ENCODE peak calls at places on chromosomes 13 and 19, in five cellular contexts. K is A549, G is upper lobe of left lung, F is OCI-LY7, A is breast epithelium. T is an unnamed sample.

GRCh38 chr13:31045621-31046081 is 113.2 kb downstream of the TEX26 start:
- DNase-seq in K (peak; percentile 74), G (peak; percentile 92), F (no peak), A (peak; percentile 61), T (no peak)

GRCh38 chr13:103299079-103299478 is 232.9 kb upstream of the SLC10A2 start:
- DNase-seq in K (no peak), G (no peak), F (no peak), A (no peak), T (no peak)

GRCh38 chr13:73465629-73465974 is 406.8 kb downstream of the KLF5 start:
- DNase-seq in K (peak; percentile 6), G (no peak), F (no peak), A (no peak), T (no peak)

GRCh38 chr19:3250675-3251074 is 26.2 kb downstream of the CELF5 start:
- DNase-seq in K (no peak), G (no peak), F (peak; percentile 46), A (no peak), T (peak; percentile 70)

GRCh38 chr13:99812611-99813010 is 159.0 kb downstream of the ZIC5 start:
- DNase-seq in K (no peak), G (no peak), F (no peak), A (no peak), T (no peak)

GRCh38 chr19:16330811-16331690 is 6.4 kb downstream of the KLF2 start:
- DNase-seq in K (no peak), G (no peak), F (no peak), A (no peak), T (no peak)

GRCh38 chr19:12787458-12787857 is 3.8 kb upstream of the JUNB start:
- DNase-seq in K (no peak), G (no peak), F (no peak), A (no peak), T (no peak)

GRCh38 chr19:8490395-8490760 is 12.1 kb downstream of the PRAM1 start:
- DNase-seq in K (no peak), G (no peak), F (no peak), A (no peak), T (no peak)

GRCh38 chr13:43005460-43006236 is 13.6 kb upstream of the EPSTI1 start:
- DNase-seq in K (no peak), G (no peak), F (no peak), A (no peak), T (no peak)

GRCh38 chr13:34044041-34044440 is 226.1 kb downstream of the RFC3 start:
- DNase-seq in K (no peak), G (no peak), F (no peak), A (no peak), T (no peak)

DNA sequence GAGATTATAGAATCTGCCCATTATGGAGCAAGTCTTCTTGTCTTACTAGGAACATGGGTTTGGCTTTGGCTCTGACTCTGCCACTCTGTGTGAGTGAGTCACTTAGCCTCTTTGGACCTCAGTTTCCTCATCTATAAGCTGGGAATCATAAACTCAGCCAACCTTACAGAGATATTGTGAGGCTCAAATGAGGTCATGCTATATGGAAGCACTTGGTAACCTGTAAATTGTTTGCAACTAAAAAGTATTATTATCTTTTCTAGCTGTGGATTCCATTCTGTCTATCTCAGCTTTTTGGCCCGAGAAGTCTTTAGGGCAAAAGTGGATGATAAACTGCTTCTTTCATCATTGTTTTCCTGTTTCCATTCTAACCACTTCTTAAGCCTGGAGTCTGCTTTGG is 186.8 kb upstream of the TSC22D1 start:
- DNase-seq in K (no peak), G (no peak), F (no peak), A (no peak), T (no peak)
- H3K4me1 ChIP-seq in K (peaks cover 21% of the 10 kb centered on the region), G (peaks cover 6% of the 10 kb centered on the region), F (no peaks in the 10 kb centered on the region), A (no peaks in the 10 kb centered on the region), T (peaks cover 3% of the 10 kb centered on the region)

DNA sequence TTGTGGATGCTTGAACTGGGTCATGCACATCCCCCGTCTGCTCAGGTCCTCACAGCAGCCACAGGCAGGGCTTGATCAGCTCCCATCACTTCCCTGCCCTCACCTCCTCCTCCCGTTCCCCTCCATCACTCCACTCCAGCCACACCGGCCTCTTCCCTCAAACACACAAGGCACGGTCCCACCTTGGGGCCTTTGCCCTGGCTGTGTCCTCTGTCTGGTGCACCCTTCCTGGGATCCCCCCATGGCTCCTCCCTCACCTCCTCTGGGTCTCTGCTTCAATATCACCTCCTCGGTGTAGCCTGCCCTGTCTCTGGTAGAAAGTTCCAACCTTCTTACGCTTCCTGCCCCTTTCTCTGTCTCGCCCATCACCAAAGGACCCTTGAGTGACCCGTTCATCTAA is 16.0 kb downstream of the GTPBP3 start:
- DNase-seq in K (no peak), G (no peak), F (no peak), A (no peak), T (no peak)
- H3K4me1 ChIP-seq in K (peaks cover 16% of the 10 kb centered on the region), G (peaks cover 15% of the 10 kb centered on the region), F (peaks cover 16% of the 10 kb centered on the region), A (no peaks in the 10 kb centered on the region), T (no peaks in the 10 kb centered on the region)

GRCh38 chr19:39949026-39949747 is 14.8 kb upstream of the FCGBP start:
- DNase-seq in K (no peak), G (no peak), F (no peak), A (no peak), T (no peak)

GRCh38 chr19:39951065-39951650 is 16.7 kb upstream of the FCGBP start:
- DNase-seq in K (no peak), G (no peak), F (no peak), A (no peak), T (no peak)

GRCh38 chr19:39946532-39946931 is 12.1 kb upstream of the FCGBP start:
- DNase-seq in K (no peak), G (peak; percentile 54), F (no peak), A (no peak), T (no peak)

GRCh38 chr19:39953915-39954314 is 17.1 kb upstream of the PSMC4 start:
- DNase-seq in K (no peak), G (no peak), F (no peak), A (no peak), T (no peak)

GRCh38 chr19:39951686-39952085 is 17.3 kb upstream of the FCGBP start:
- DNase-seq in K (peak; percentile 89), G (no peak), F (no peak), A (no peak), T (no peak)
- H3K4me1 ChIP-seq in K (peaks cover 16% of the 10 kb centered on the region), G (peaks cover 9% of the 10 kb centered on the region), F (peaks cover 63% of the 10 kb centered on the region), A (no peaks in the 10 kb centered on the region), T (peaks cover 13% of the 10 kb centered on the region)

DNA sequence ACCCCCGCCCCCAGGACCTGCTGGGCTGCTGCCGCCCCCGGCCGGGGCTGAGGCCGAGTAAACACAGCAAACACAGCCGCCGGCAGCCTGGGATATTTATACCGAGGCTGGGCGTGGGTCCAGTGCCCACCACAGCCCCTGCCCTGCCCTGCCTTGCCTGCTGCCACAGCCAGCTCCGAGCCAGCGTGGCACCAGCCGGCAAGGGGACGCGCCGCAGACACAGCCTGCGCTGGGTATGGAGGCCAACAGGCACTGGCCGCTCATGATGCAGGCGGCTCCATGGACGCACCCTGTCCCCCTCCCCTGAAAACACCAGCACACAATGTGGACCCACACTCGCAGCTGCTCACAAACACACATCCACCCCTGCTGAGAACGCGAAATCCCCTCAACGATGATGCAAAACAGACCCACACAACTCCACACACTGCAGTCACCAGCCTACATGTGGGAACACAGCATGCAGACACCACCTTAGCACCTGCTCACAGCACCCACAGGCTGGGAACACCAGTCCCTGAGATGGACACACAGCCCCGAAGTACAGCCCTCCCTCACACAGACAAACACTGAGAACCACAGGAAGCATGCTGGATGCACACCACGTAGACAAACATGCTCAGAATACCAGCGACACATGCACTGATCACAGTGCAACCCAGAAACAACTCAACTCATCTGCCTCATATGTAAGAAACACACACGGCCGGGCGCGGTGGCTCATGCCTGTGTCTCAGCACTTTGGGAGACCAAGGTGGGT is 16.2 kb downstream of the CCDC97 start:
- DNase-seq in K (no peak), G (no peak), F (peak; percentile 78), A (no peak), T (no peak)
- H3K4me1 ChIP-seq in K (peaks cover 79% of the 10 kb centered on the region), G (peaks cover 77% of the 10 kb centered on the region), F (peaks cover 53% of the 10 kb centered on the region), A (peaks cover 10% of the 10 kb centered on the region), T (peaks cover 34% of the 10 kb centered on the region)

DNA sequence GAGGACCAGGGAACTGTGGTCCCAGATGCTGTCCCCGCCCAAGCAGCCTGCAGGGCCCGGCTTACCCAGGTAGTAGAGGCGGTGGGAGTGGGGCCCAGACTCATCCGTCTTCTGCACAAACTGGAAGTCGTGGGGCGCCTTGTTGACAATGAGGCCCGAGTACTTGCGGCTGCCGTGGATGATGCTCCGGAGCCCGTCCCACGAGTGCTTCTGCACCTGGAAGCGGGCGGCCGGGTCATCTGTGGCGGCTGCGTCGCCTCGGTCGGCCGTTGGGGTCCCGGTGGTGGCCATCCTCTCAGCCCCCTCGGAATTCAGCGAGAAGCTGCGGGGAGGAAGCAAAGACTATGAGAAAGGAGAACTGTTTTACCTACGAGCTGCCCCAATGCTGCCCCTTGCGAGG is 9.6 kb downstream of the DPP9 start:
- DNase-seq in K (no peak), G (no peak), F (no peak), A (no peak), T (no peak)
- H3K4me1 ChIP-seq in K (peaks cover 61% of the 10 kb centered on the region), G (peaks cover 59% of the 10 kb centered on the region), F (no peaks in the 10 kb centered on the region), A (peaks cover 37% of the 10 kb centered on the region), T (no peaks in the 10 kb centered on the region)

GRCh38 chr19:6017576-6017975 is 39.6 kb upstream of the RANBP3 start:
- DNase-seq in K (no peak), G (no peak), F (no peak), A (no peak), T (no peak)
- H3K4me1 ChIP-seq in K (no peaks in the 10 kb centered on the region), G (peaks cover 10% of the 10 kb centered on the region), F (no peaks in the 10 kb centered on the region), A (no peaks in the 10 kb centered on the region), T (no peaks in the 10 kb centered on the region)

GRCh38 chr19:46802152-46802551 is 13.8 kb upstream of the SLC1A5 start:
- DNase-seq in K (no peak), G (no peak), F (no peak), A (no peak), T (no peak)
- H3K4me1 ChIP-seq in K (peaks cover 12% of the 10 kb centered on the region), G (no peaks in the 10 kb centered on the region), F (no peaks in the 10 kb centered on the region), A (no peaks in the 10 kb centered on the region), T (no peaks in the 10 kb centered on the region)

GRCh38 chr13:54643863-54644262 is 1615.2 kb downstream of the OLFM4 start:
- DNase-seq in K (no peak), G (no peak), F (no peak), A (no peak), T (no peak)

DNA sequence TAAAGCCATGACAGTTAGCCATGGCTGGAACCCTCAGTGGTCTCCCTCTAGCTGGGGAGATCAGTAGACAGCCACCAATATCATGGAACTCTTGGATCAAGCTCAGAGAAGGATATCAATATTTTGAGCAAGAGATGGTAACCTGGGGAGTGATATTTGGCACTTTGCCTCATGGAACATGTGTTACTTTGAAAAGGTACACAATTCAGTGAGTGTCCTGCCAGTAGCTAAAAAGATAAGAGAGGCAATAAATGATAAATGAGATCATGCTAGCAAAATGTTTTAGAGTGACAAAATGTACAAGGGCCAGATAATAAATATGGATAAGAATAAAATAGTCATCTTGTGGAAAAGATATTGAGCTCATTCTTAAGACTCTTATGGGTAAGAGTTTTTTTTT is 1618.7 kb downstream of the OLFM4 start:
- DNase-seq in K (no peak), G (no peak), F (no peak), A (no peak), T (no peak)
- H3K4me1 ChIP-seq in K (no peaks in the 10 kb centered on the region), G (no peaks in the 10 kb centered on the region), F (no peaks in the 10 kb centered on the region), A (no peaks in the 10 kb centered on the region), T (no peaks in the 10 kb centered on the region)

GRCh38 chr13:109691689-109692088 is 94.7 kb downstream of the IRS2 start:
- DNase-seq in K (no peak), G (no peak), F (no peak), A (no peak), T (no peak)

GRCh38 chr13:109695402-109696190 is 90.8 kb downstream of the IRS2 start:
- DNase-seq in K (no peak), G (no peak), F (no peak), A (no peak), T (no peak)

GRCh38 chr13:109697936-109698335 is 88.4 kb downstream of the IRS2 start:
- DNase-seq in K (no peak), G (no peak), F (no peak), A (no peak), T (no peak)

GRCh38 chr13:109693213-109693612 is 93.2 kb downstream of the IRS2 start:
- DNase-seq in K (no peak), G (no peak), F (no peak), A (no peak), T (no peak)

GRCh38 chr13:109694972-109695371 is 91.4 kb downstream of the IRS2 start:
- DNase-seq in K (no peak), G (no peak), F (no peak), A (no peak), T (no peak)
- H3K4me1 ChIP-seq in K (peaks cover 5% of the 10 kb centered on the region), G (peaks cover 6% of the 10 kb centered on the region), F (no peaks in the 10 kb centered on the region), A (no peaks in the 10 kb centered on the region), T (no peaks in the 10 kb centered on the region)